ENCODE peak calls at places on chromosomes 11 and 22, in six cellular contexts. One of them, this sample, is unnamed.

GRCh38 chr11:47924184-47924671 is 56.1 kb upstream of the PTPRJ start:
- DNase-seq in HCT116: peak; percentile 41
- DNase-seq in GM12878: no peak
- DNase-seq in SK-N-SH: no peak
- DNase-seq in K562: no peak
- DNase-seq in HepG2: peak; percentile 45
- DNase-seq in this sample: no peak

GRCh38 chr11:75384438-75385080 is 14.8 kb upstream of the RPS3 start:
- DNase-seq in HCT116: peak; percentile 68
- DNase-seq in GM12878: no peak
- DNase-seq in SK-N-SH: peak; percentile 89
- DNase-seq in K562: peak; percentile 88
- DNase-seq in HepG2: peak; percentile 50
- DNase-seq in this sample: no peak

GRCh38 chr11:22677153-22677890 is 10.9 kb downstream of the GAS2 start:
- DNase-seq in HCT116: no peak
- DNase-seq in GM12878: no peak
- DNase-seq in SK-N-SH: no peak
- DNase-seq in K562: no peak
- DNase-seq in HepG2: no peak
- DNase-seq in this sample: no peak

GRCh38 chr22:30457964-30458363 is 13.9 kb downstream of the SEC14L3 start:
- DNase-seq in HCT116: no peak
- DNase-seq in GM12878: no peak
- DNase-seq in SK-N-SH: no peak
- DNase-seq in K562: no peak
- DNase-seq in HepG2: no peak
- DNase-seq in this sample: no peak

GRCh38 chr11:72786305-72787261 is 7.3 kb downstream of the STARD10 start:
- DNase-seq in HCT116: no peak
- DNase-seq in GM12878: no peak
- DNase-seq in SK-N-SH: no peak
- DNase-seq in K562: no peak
- DNase-seq in HepG2: peak; percentile 56
- DNase-seq in this sample: no peak

GRCh38 chr11:71213696-71214552 is 38.5 kb downstream of the SHANK2 start:
- DNase-seq in HCT116: no peak
- DNase-seq in GM12878: no peak
- DNase-seq in SK-N-SH: no peak
- DNase-seq in K562: no peak
- DNase-seq in HepG2: no peak
- DNase-seq in this sample: no peak

GRCh38 chr11:65781152-65781961 is 581 bp upstream of the AP5B1 start:
- DNase-seq in HCT116: no peak
- DNase-seq in GM12878: no peak
- DNase-seq in SK-N-SH: peak; percentile 91
- DNase-seq in K562: no peak
- DNase-seq in HepG2: peak; percentile 35
- DNase-seq in this sample: no peak

GRCh38 chr11:104256525-104256924 is 92.6 kb upstream of the PDGFD start:
- DNase-seq in HCT116: no peak
- DNase-seq in GM12878: no peak
- DNase-seq in SK-N-SH: no peak
- DNase-seq in K562: no peak
- DNase-seq in HepG2: no peak
- DNase-seq in this sample: no peak

GRCh38 chr11:89495951-89496350 is 4.8 kb upstream of the NOX4 start:
- DNase-seq in HCT116: no peak
- DNase-seq in GM12878: no peak
- DNase-seq in SK-N-SH: no peak
- DNase-seq in K562: no peak
- DNase-seq in HepG2: no peak
- DNase-seq in this sample: no peak

DNA sequence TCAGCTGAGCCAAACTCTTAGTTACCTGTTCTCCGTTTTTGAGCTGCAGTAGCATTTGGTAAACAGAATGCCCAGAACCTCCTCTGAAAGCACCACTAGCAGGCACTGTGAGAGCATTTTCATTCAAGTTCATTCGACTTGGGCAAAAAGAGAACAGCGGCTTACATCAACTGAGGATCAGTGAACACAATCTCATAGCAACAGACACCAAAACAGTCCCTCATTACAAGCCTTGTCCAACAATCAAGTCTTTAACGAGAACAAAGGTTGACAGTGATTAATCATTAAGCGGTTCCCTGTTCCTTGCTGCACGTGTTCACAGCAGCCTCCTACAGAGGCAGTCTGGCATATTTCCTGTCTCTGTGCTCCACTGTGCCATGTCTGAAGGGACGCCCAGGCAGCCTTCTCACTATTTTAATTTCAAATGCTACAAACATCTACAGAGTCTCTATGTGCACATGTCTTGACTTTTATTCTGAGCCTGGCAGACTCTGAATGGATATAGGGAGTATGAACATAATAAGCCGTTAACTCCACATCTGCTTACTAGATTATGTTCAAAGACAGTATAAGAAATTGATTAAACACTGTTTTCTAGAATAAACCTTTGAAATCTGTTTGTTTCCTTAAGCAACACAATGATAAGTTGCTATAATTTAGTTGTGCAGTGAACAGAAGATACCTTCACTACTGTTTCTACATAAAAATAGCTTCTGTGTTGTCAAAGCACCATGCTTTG is 88.3 kb upstream of the MTMR2 start:
- DNase-seq in HCT116: peak; percentile 41
- DNase-seq in GM12878: peak; percentile 96
- DNase-seq in SK-N-SH: peak; percentile 59
- DNase-seq in K562: peak; percentile 55
- DNase-seq in HepG2: peak; percentile 99
- DNase-seq in this sample: no peak
- TF ChIP-seq POLR2AphosphoS5 in HCT116: no peak
- TF ChIP-seq POLR2AphosphoS5 in GM12878: no peak
- TF ChIP-seq POLR2AphosphoS5 in SK-N-SH: peak; percentile 24
- TF ChIP-seq POLR2AphosphoS5 in K562: no peak
- TF ChIP-seq POLR2AphosphoS5 in HepG2: peak; percentile 56
- TF ChIP-seq POLR2AphosphoS5 in this sample: no peak

DNA sequence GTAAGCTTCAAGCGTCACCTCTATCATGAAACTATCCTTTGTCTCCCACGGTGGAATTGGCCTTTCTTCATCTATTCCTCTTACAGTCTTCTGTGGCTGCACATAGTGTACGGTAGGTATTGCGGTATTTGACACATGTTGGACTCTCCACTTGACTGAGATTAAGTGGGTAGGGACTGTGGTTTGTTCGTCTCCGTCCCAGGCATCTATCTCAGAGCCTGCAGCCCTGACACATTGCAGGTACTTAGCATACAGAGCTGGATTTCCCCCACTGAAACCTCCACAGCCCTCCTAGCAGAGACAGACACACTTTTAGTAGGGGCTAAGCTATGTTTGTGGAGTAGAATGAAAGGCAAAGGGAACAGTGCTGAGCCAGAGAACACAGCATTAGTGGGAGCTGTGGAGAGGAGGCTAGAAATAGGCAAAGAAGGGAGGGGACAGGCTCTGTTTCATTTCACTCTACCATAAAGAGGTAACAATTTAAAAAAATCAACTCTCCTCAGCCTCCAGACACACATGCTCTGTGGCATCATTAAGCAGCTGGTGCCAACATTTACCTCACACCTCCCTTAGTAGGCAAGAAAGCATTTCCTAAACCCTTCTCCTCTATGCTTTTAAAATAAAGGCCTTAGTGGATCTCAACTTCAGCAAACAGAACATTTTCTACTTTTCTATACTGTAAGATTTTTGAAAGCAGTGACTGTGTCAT is 277.5 kb downstream of the KIRREL3 start:
- DNase-seq in HCT116: no peak
- DNase-seq in GM12878: no peak
- DNase-seq in SK-N-SH: no peak
- DNase-seq in K562: no peak
- DNase-seq in HepG2: no peak
- DNase-seq in this sample: no peak
- H3K9ac ChIP-seq in HCT116: no peak overlapping the region
- H3K9ac ChIP-seq in GM12878: no peak overlapping the region
- H3K9ac ChIP-seq in SK-N-SH: no peak overlapping the region
- H3K9ac ChIP-seq in K562: no peak overlapping the region
- H3K9ac ChIP-seq in HepG2: no peak overlapping the region
- H3K9ac ChIP-seq in this sample: no peak overlapping the region

DNA sequence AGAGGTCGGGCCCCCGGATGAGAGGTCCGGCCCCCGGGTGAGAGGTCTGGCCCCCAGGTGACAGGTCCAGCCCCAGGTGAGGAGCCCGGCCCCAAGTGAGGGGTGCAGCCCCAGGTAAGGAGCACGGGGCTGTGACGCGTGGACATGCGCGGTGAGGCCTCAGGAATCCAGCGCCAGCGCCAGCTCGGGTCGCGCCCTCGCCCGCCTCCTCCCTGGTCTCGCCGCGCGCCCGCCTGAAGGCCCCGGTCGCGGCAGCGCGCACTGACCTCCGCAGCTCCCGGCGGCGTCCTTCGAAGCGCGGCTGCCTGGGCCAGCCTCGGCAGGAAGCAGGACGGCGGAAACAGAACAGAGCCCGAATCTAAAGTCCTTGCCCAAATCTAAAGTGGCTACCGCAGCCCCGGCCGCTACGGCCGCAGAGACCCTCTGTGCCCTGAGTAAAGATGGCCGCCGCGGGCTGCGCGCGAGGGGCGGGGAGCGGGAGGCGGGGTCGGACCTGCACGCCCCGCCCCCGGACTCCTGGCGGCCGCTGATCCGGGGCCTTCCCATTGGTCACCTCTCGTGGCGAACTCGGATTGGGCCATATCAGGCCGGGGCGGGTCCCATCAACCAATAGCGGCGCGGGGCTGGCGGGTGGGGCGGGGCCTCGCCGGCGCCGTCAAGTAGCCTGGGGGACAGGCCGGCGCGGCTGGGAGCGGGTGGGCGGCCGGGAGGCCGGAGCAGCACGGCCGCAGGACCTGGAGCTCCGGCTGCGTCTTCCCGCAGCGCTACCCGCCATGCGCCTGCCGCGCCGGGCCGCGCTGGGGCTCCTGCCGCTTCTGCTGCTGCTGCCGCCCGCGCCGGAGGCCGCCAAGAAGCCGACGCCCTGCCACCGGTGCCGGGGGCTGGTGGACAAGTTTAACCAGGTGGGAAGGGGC is at the start of the genes ALG12 and CRELD2:
- DNase-seq in HCT116: peak; percentile 87
- DNase-seq in GM12878: peak; percentile 70
- DNase-seq in SK-N-SH: peak; percentile 100
- DNase-seq in K562: peak; percentile 94
- DNase-seq in HepG2: peak; percentile 91
- DNase-seq in this sample: peak; percentile 57
- TF ChIP-seq POLR2AphosphoS5 in HCT116: peak; percentile 59
- TF ChIP-seq POLR2AphosphoS5 in GM12878: peak; percentile 46
- TF ChIP-seq POLR2AphosphoS5 in SK-N-SH: no peak
- TF ChIP-seq POLR2AphosphoS5 in K562: no peak
- TF ChIP-seq POLR2AphosphoS5 in HepG2: peak; percentile 45
- TF ChIP-seq POLR2AphosphoS5 in this sample: peak; percentile 72

DNA sequence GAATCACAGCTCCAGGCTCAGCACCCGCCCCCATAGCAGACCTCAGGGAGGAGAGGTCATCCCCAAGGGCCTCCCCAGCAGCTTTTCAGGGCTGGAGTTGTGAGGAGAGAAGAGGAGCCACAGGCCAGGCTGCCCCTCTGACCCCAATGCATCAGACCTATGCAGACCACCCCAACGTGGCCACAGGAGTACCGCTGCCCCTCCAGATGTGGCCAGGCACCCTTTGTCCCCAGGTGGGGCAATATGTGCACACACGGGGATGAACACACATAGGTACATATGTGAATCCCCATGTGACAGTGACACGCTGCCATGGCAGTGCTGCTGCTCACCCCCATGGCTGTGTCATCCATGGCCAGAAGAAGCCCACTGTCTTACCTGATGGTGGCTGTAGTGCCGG is 10.9 kb downstream of the USH1C start:
- DNase-seq in HCT116: no peak
- DNase-seq in GM12878: no peak
- DNase-seq in SK-N-SH: no peak
- DNase-seq in K562: no peak
- DNase-seq in HepG2: no peak
- DNase-seq in this sample: no peak
- H3K9ac ChIP-seq in HCT116: no peak overlapping the region
- H3K9ac ChIP-seq in GM12878: no peak overlapping the region
- H3K9ac ChIP-seq in SK-N-SH: no peak overlapping the region
- H3K9ac ChIP-seq in K562: no peak overlapping the region
- H3K9ac ChIP-seq in HepG2: no peak overlapping the region
- H3K9ac ChIP-seq in this sample: no peak overlapping the region

GRCh38 chr22:39234157-39234793 is 10.5 kb downstream of the PDGFB start:
- DNase-seq in HCT116: no peak
- DNase-seq in GM12878: no peak
- DNase-seq in SK-N-SH: no peak
- DNase-seq in K562: no peak
- DNase-seq in HepG2: no peak
- DNase-seq in this sample: no peak

GRCh38 chr22:39233736-39234120 is 11.1 kb downstream of the PDGFB start:
- DNase-seq in HCT116: no peak
- DNase-seq in GM12878: no peak
- DNase-seq in SK-N-SH: no peak
- DNase-seq in K562: no peak
- DNase-seq in HepG2: no peak
- DNase-seq in this sample: no peak

GRCh38 chr22:39236321-39237275 is 8.2 kb downstream of the PDGFB start:
- DNase-seq in HCT116: no peak
- DNase-seq in GM12878: peak; percentile 67
- DNase-seq in SK-N-SH: no peak
- DNase-seq in K562: peak; percentile 77
- DNase-seq in HepG2: no peak
- DNase-seq in this sample: no peak

GRCh38 chr22:39232806-39233735 is 11.7 kb downstream of the PDGFB start:
- DNase-seq in HCT116: no peak
- DNase-seq in GM12878: no peak
- DNase-seq in SK-N-SH: no peak
- DNase-seq in K562: no peak
- DNase-seq in HepG2: no peak
- DNase-seq in this sample: no peak

GRCh38 chr22:39234867-39235687 is 9.7 kb downstream of the PDGFB start:
- DNase-seq in HCT116: no peak
- DNase-seq in GM12878: no peak
- DNase-seq in SK-N-SH: no peak
- DNase-seq in K562: no peak
- DNase-seq in HepG2: no peak
- DNase-seq in this sample: no peak
- TF ChIP-seq POLR2AphosphoS5 in HCT116: no peak
- TF ChIP-seq POLR2AphosphoS5 in GM12878: no peak
- TF ChIP-seq POLR2AphosphoS5 in SK-N-SH: no peak
- TF ChIP-seq POLR2AphosphoS5 in K562: no peak
- TF ChIP-seq POLR2AphosphoS5 in HepG2: no peak
- TF ChIP-seq POLR2AphosphoS5 in this sample: no peak

This sample was measured in SK-N-MC.